ENCODE peak calls at places on chromosomes 5 and 9, in four cellular contexts. B, K, D and H are unnamed samples.

GRCh38 chr5:150358261-150359095 is 981 bp downstream of the TCOF1 start:
- DNase-seq in B (no peak), K (peak; percentile 70), D (no peak), H (no peak)

GRCh38 chr5:65588694-65589093 is 25.6 kb downstream of the PPWD1 start:
- DNase-seq in B (no peak), K (no peak), D (no peak), H (no peak)

GRCh38 chr9:124124729-124125589 is 113.4 kb downstream of the LHX2 start:
- DNase-seq in B (no peak), K (no peak), D (no peak), H (no peak)

GRCh38 chr5:102690910-102691309 is 64.2 kb upstream of the PAM start:
- DNase-seq in B (no peak), K (no peak), D (no peak), H (no peak)

GRCh38 chr9:132794730-132795380 is 83.2 kb downstream of the AK8 start:
- DNase-seq in B (no peak), K (no peak), D (no peak), H (peak; percentile 31)

GRCh38 chr5:120605325-120606079 is 141.4 kb downstream of the PRR16 start:
- DNase-seq in B (no peak), K (no peak), D (no peak), H (no peak)

GRCh38 chr9:72473474-72474241 is 47.8 kb upstream of the TMC1 start:
- DNase-seq in B (no peak), K (no peak), D (peak; percentile 48), H (no peak)

GRCh38 chr5:125823572-125823971 is 599.6 kb upstream of the GRAMD2B start:
- DNase-seq in B (no peak), K (peak; percentile 1), D (no peak), H (no peak)

GRCh38 chr5:87645241-87645640 is 232.5 kb upstream of the CCNH start:
- DNase-seq in B (no peak), K (no peak), D (no peak), H (no peak)

GRCh38 chr9:127929044-127929979 is 1.3 kb downstream of the PIP5KL1 start:
- DNase-seq in B (no peak), K (no peak), D (no peak), H (no peak)

GRCh38 chr5:41968153-41968723 is 43.2 kb downstream of the FBXO4 start:
- DNase-seq in B (no peak), K (no peak), D (no peak), H (no peak)

GRCh38 chr9:104276709-104277245 is 182.7 kb downstream of the SMC2 start:
- DNase-seq in B (no peak), K (no peak), D (no peak), H (no peak)

GRCh38 chr9:122059214-122059978 is 33.7 kb downstream of the TTLL11 start:
- DNase-seq in B (no peak), K (no peak), D (no peak), H (no peak)

GRCh38 chr5:91419571-91420537 is 36.7 kb upstream of the ARRDC3 start:
- DNase-seq in B (no peak), K (peak; percentile 32), D (no peak), H (peak; percentile 19)

GRCh38 chr9:136686794-136687711 is at the start of gene AGPAT2:
- DNase-seq in B (no peak), K (no peak), D (no peak), H (peak; percentile 99)

GRCh38 chr9:111700776-111701175 is 39.4 kb downstream of the GNG10 start:
- DNase-seq in B (no peak), K (no peak), D (no peak), H (no peak)

GRCh38 chr5:61228691-61229280 is 66.5 kb upstream of the SMIM15 start:
- DNase-seq in B (no peak), K (no peak), D (no peak), H (no peak)

GRCh38 chr5:643811-644271 is 31.7 kb downstream of the CEP72 start:
- DNase-seq in B (no peak), K (no peak), D (peak; percentile 74), H (no peak)

GRCh38 chr5:9549941-9550340 is 4.1 kb upstream of the SEMA5A start:
- DNase-seq in B (no peak), K (no peak), D (no peak), H (no peak)

GRCh38 chr5:58318468-58318867 is 141.4 kb downstream of the PLK2 start:
- DNase-seq in B (no peak), K (no peak), D (no peak), H (no peak)

GRCh38 chr5:83921794-83922193 is 201.1 kb upstream of the HAPLN1 start:
- DNase-seq in B (no peak), K (no peak), D (no peak), H (no peak)

GRCh38 chr5:94928891-94929290 is 310.4 kb downstream of the SLF1 start:
- DNase-seq in B (no peak), K (no peak), D (no peak), H (no peak)

GRCh38 chr5:95861858-95862561 is 39.5 kb upstream of the GLRX start:
- DNase-seq in B (no peak), K (no peak), D (no peak), H (no peak)

GRCh38 chr9:116800074-116800473 is 113.0 kb downstream of the TRIM32 start:
- DNase-seq in B (no peak), K (no peak), D (no peak), H (no peak)

GRCh38 chr9:79362100-79363081 is 209.4 kb upstream of the TLE4 start:
- DNase-seq in B (peak; percentile 17), K (no peak), D (no peak), H (no peak)

GRCh38 chr9:136078025-136078424 is 17.1 kb downstream of the NACC2 start:
- DNase-seq in B (no peak), K (no peak), D (no peak), H (no peak)

GRCh38 chr9:96491880-96492525 is 42.0 kb downstream of the HABP4 start:
- DNase-seq in B (no peak), K (no peak), D (no peak), H (no peak)

GRCh38 chr5:81080809-81081460 is 120.8 kb downstream of the RASGRF2 start:
- DNase-seq in B (no peak), K (no peak), D (no peak), H (no peak)

GRCh38 chr5:109826-110225 is 17.9 kb downstream of the PLEKHG4B start:
- DNase-seq in B (no peak), K (no peak), D (no peak), H (no peak)

GRCh38 chr5:15245913-15246312 is 254.1 kb upstream of the FBXL7 start:
- DNase-seq in B (no peak), K (no peak), D (no peak), H (no peak)

GRCh38 chr5:138240690-138241385 is 27.7 kb upstream of the CDC23 start:
- DNase-seq in B (no peak), K (no peak), D (no peak), H (no peak)

GRCh38 chr9:706606-707451 is 134.7 kb upstream of the DMRT1 start:
- DNase-seq in B (no peak), K (peak; percentile 85), D (no peak), H (peak; percentile 13)

GRCh38 chr5:91212336-91213092 is 170.6 kb downstream of the ARRDC3 start:
- DNase-seq in B (no peak), K (no peak), D (no peak), H (no peak)

GRCh38 chr9:127553793-127554192 is 58.3 kb upstream of the STXBP1 start:
- DNase-seq in B (no peak), K (no peak), D (no peak), H (no peak)

GRCh38 chr5:87300744-87301143 is 33.1 kb downstream of the RASA1 start:
- DNase-seq in B (no peak), K (peak; percentile 13), D (no peak), H (peak; percentile 32)

GRCh38 chr5:82365744-82366228 is 87.6 kb upstream of the RPS23 start:
- DNase-seq in B (no peak), K (peak; percentile 87), D (no peak), H (no peak)

GRCh38 chr5:169164481-169164925 is 136.4 kb downstream of the SLIT3 start:
- DNase-seq in B (peak; percentile 33), K (no peak), D (no peak), H (no peak)

GRCh38 chr5:140481758-140482157 is 65.7 kb upstream of the EIF4EBP3 start:
- DNase-seq in B (no peak), K (no peak), D (no peak), H (no peak)

GRCh38 chr5:146940295-146940694 is 61.7 kb upstream of the PPP2R2B start:
- DNase-seq in B (no peak), K (no peak), D (no peak), H (no peak)

GRCh38 chr9:6928863-6929262 is 171.1 kb downstream of the KDM4C start:
- DNase-seq in B (no peak), K (no peak), D (no peak), H (no peak)

GRCh38 chr9:6929428-6929827 is 171.7 kb downstream of the KDM4C start:
- DNase-seq in B (no peak), K (no peak), D (no peak), H (no peak)

GRCh38 chr9:6931913-6932312 is 174.1 kb downstream of the KDM4C start:
- DNase-seq in B (no peak), K (peak; percentile 65), D (no peak), H (peak; percentile 48)

GRCh38 chr9:6927838-6928237 is 170.1 kb downstream of the KDM4C start:
- DNase-seq in B (no peak), K (no peak), D (no peak), H (peak; percentile 40)

GRCh38 chr9:6930827-6931226 is 173.1 kb downstream of the KDM4C start:
- DNase-seq in B (no peak), K (no peak), D (no peak), H (no peak)
- TF ChIP-seq BRCA1 in B (no peak), K (no peak), D (no peak), H (no peak)

DNA sequence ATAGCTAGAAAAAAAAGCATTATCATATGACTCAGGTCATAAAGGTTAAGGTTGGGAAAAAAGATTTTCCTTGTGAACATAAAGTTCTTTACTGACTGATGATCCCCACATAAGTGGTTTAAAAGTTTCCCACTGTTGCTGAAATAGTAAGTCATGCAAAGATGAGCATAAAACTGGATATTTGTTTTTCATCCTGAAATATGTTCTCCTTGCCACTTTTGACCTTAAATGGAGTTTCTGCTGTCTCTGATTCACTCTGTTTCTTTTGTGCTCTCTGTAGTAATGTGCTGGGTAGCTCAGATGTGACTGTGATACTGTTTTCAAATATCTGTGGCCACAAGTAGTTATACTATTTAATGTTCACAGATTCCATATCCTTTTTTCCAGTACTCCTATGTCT is 162.5 kb upstream of the GAS1 start:
- DNase-seq in B (no peak), K (no peak), D (no peak), H (no peak)
- TF ChIP-seq BRCA1 in B (no peak), K (no peak), D (no peak), H (no peak)

GRCh38 chr5:107570805-107571531 is 99.8 kb downstream of the EFNA5 start:
- DNase-seq in B (no peak), K (peak; percentile 2), D (peak; percentile 94), H (no peak)
- TF ChIP-seq BRCA1 in B (no peak), K (no peak), D (no peak), H (no peak)

DNA sequence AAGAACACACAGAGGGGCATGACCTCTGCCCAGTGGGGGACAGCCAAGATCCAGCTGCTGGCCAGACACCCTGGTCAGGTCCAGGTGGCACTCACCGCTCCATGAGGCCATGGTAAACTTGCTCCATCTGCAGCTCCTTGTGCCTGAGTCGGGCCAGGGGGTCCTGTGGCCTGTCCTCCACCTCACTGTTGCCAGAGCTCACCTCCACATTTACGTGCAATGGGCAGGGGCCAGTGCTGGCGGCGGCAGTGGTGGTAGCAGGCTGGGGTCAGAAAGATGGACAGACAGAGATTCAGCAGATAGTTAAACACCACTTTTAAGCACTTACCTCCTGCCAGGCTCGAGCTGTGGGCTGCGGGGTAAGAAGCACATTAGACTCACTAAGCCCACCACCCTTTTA is 28.0 kb downstream of the AKNA start:
- DNase-seq in B (no peak), K (no peak), D (no peak), H (no peak)
- TF ChIP-seq BRCA1 in B (no peak), K (no peak), D (no peak), H (no peak)